ENCODE peak calls at places on chromosomes 2 and 18, in eight cellular contexts. C is epithelial cell of esophagus; Y is stimulated activated CD4-positive, alpha-beta T cell treated with anti-CD3 and anti-CD28 coated beads, Interleukin-2, amount 100 ng/mL, for 48 hours; H is HEK293T; Z is EL; L is HuH-7; A is HL-60; V is pons. O is an unnamed sample.

GRCh38 chr2:236120829-236121228 is 47.4 kb downstream of the GBX2 start:
- DNase-seq in C (no peak), Z (no peak), V (no peak), L (no peak), H (no peak), A (no peak), Y (no peak), O (no peak)

GRCh38 chr2:99184811-99185210 is 3.8 kb downstream of the MRPL30 start:
- DNase-seq in V (no peak), Y (no peak), H (no peak), A (no peak), Z (no peak), C (no peak), L (no peak), O (no peak)

GRCh38 chr2:157782057-157782845 is 93.9 kb downstream of the ACVR1 start:
- DNase-seq in Y (no peak), C (peak; percentile 66), H (peak; percentile 20), V (peak; percentile 28), Z (no peak), L (no peak), A (no peak), O (peak; percentile 32)

GRCh38 chr2:106931742-106932335 is 45.9 kb upstream of the ST6GAL2 start:
- DNase-seq in Z (no peak), H (no peak), A (no peak), C (no peak), V (no peak), L (no peak), Y (no peak), O (no peak)

GRCh38 chr2:113149553-113150257 is 22.3 kb downstream of the IL1RN start:
- DNase-seq in H (no peak), V (no peak), C (no peak), Z (no peak), Y (no peak), A (no peak), L (no peak), O (no peak)

GRCh38 chr2:127591221-127591923 is 54.6 kb upstream of the GPR17 start:
- DNase-seq in H (peak; percentile 85), Y (peak; percentile 66), C (peak; percentile 61), Z (peak; percentile 72), A (peak; percentile 16), V (peak; percentile 57), L (peak; percentile 95), O (peak; percentile 51)

GRCh38 chr2:1318366-1319009 is 94.8 kb upstream of the TPO start:
- DNase-seq in C (no peak), A (no peak), L (no peak), Z (no peak), Y (no peak), H (no peak), V (no peak), O (no peak)

GRCh38 chr2:70643715-70644114 is 90.1 kb upstream of the TGFA start:
- DNase-seq in L (peak; percentile 30), A (no peak), Y (peak; percentile 30), Z (peak; percentile 23), C (peak; percentile 71), V (no peak), H (peak; percentile 64), O (no peak)

GRCh38 chr18:39681061-39681460 is 2115.5 kb upstream of the CELF4 start:
- DNase-seq in C (peak; percentile 21), V (no peak), L (no peak), Y (no peak), H (no peak), A (no peak), Z (no peak), O (no peak)

GRCh38 chr2:128602699-128603101 is 284.0 kb upstream of the HS6ST1 start:
- DNase-seq in C (no peak), Y (no peak), V (no peak), Z (no peak), L (no peak), A (no peak), H (no peak), O (no peak)

GRCh38 chr2:33518929-33519328 is 42.5 kb downstream of the RASGRP3 start:
- DNase-seq in A (peak; percentile 34), L (no peak), Z (peak; percentile 39), C (peak; percentile 70), V (no peak), Y (no peak), H (no peak), O (peak; percentile 83)

GRCh38 chr2:64727013-64727767 is 73.5 kb upstream of the SERTAD2 start:
- DNase-seq in Z (no peak), H (no peak), C (no peak), A (no peak), L (no peak), V (peak; percentile 56), Y (no peak), O (no peak)

GRCh38 chr2:41717883-41718282 is 329.9 kb upstream of the PKDCC start:
- DNase-seq in H (no peak), A (no peak), Y (no peak), Z (no peak), L (no peak), C (peak; percentile 96), V (no peak), O (no peak)

GRCh38 chr2:222688912-222689311 is 17.5 kb downstream of the MOGAT1 start:
- DNase-seq in L (no peak), Z (no peak), Y (no peak), V (no peak), A (no peak), C (no peak), H (no peak), O (no peak)

GRCh38 chr2:121104721-121105141 is 180.3 kb downstream of the TFCP2L1 start:
- DNase-seq in V (no peak), L (no peak), A (no peak), C (peak; percentile 18), Z (no peak), Y (no peak), H (no peak), O (peak; percentile 13)

GRCh38 chr2:160376576-160376975 is 117.0 kb downstream of the RBMS1 start:
- DNase-seq in Z (peak; percentile 67), V (no peak), Y (no peak), H (no peak), C (peak; percentile 85), A (no peak), L (no peak), O (peak; percentile 63)

GRCh38 chr2:10504994-10505820 is 57.1 kb upstream of the ODC1 start:
- DNase-seq in Y (no peak), Z (no peak), H (no peak), V (no peak), C (no peak), A (no peak), L (no peak), O (no peak)

GRCh38 chr2:30721241-30721640 is 86.0 kb downstream of the CAPN13 start:
- DNase-seq in Y (no peak), V (no peak), L (no peak), C (no peak), Z (no peak), A (no peak), H (no peak), O (no peak)

O was measured in IMR-90.